ENCODE peak calls at places on chromosomes 13 and 19, in eight cellular contexts. Q is activated T-helper 1 cell treated with Interleukin-2 at 50 U/mL for 16 hours; N is lung microvascular endothelial cell; U is fibroblast of pulmonary artery; K is Ammon's horn; Z is HAP-1; J is naive thymus-derived CD8-positive, alpha-beta T cell; X is activated CD4-positive, alpha-beta memory T cell treated with anti-CD3 and anti-CD28 coated beads, Interleukin-2, amount 10 ng/mL, durations not matched to agents 7 days and 5 days. H is an unnamed sample.

GRCh38 chr13:106701810-106702341 is 133.9 kb upstream of the ARGLU1 start:
- DNase-seq in Q (no peak), N (peak), U (no peak), K (no peak), Z (no peak), J (no peak), X (no peak), H (no peak)

GRCh38 chr13:32857077-32857476 is 159.1 kb upstream of the KL start:
- DNase-seq in Q (no peak), N (no peak), U (no peak), K (no peak), Z (no peak), J (no peak), X (no peak), H (no peak)

GRCh38 chr13:113448885-113449692 is 4.2 kb downstream of the ADPRHL1 start:
- DNase-seq in Q (no peak), N (peak), U (no peak), K (no peak), Z (peak), J (peak), X (peak), H (peak)

GRCh38 chr19:788821-789472 is 8.3 kb upstream of the PTBP1 start:
- DNase-seq in Q (no peak), N (no peak), U (no peak), K (no peak), Z (no peak), J (no peak), X (no peak), H (no peak)

GRCh38 chr19:41927810-41928192 is 448 bp downstream of the ERFL start:
- DNase-seq in Q (no peak), N (no peak), U (no peak), K (no peak), Z (peak), J (no peak), X (no peak), H (peak)

GRCh38 chr19:13366529-13367143 is 139.6 kb downstream of the CACNA1A start:
- DNase-seq in Q (no peak), N (peak), U (peak), K (no peak), Z (peak), J (no peak), X (no peak), H (no peak)

GRCh38 chr13:94239135-94239534 is 240.3 kb downstream of the DCT start:
- DNase-seq in Q (no peak), N (peak), U (peak), K (no peak), Z (no peak), J (peak), X (no peak), H (no peak)

GRCh38 chr13:71524245-71525002 is 342.6 kb downstream of the DACH1 start:
- DNase-seq in Q (no peak), N (no peak), U (no peak), K (no peak), Z (no peak), J (no peak), X (no peak), H (no peak)

GRCh38 chr13:29754486-29754806 is 96.0 kb downstream of the UBL3 start:
- DNase-seq in Q (no peak), N (peak), U (peak), K (peak), Z (peak), J (no peak), X (no peak), H (no peak)

GRCh38 chr19:31890230-31890629 is 455.2 kb upstream of the ZNF507 start:
- DNase-seq in Q (no peak), N (no peak), U (no peak), K (no peak), Z (no peak), J (no peak), X (no peak), H (no peak)

GRCh38 chr19:17243340-17243853 is 2.3 kb downstream of the NR2F6 start:
- DNase-seq in Q (no peak), N (no peak), U (no peak), K (no peak), Z (no peak), J (no peak), X (no peak), H (no peak)

GRCh38 chr19:38210458-38210987 is 13.5 kb downstream of the DPF1 start:
- DNase-seq in Q (no peak), N (peak), U (no peak), K (peak), Z (peak), J (no peak), X (no peak), H (no peak)

H was measured in B cell.